ENCODE peak calls at places on chromosomes 12 and 14, in five cellular contexts. One of them, this sample, is unnamed.

GRCh38 chr14:69246331-69246730 is 13.6 kb upstream of the GALNT16 start:
- DNase-seq in HFFc6: no peak
- DNase-seq in kidney: no peak
- DNase-seq in Peyer's patch: no peak
- DNase-seq in M059J: no peak
- DNase-seq in this sample: no peak

GRCh38 chr12:127550271-127550670 is 716.7 kb upstream of the TMEM132C start:
- DNase-seq in HFFc6: peak; percentile 58
- DNase-seq in kidney: no peak
- DNase-seq in Peyer's patch: no peak
- DNase-seq in M059J: peak; percentile 90
- DNase-seq in this sample: no peak

GRCh38 chr14:74686324-74686723 is 26.6 kb downstream of the AREL1 start:
- DNase-seq in HFFc6: no peak
- DNase-seq in kidney: no peak
- DNase-seq in Peyer's patch: no peak
- DNase-seq in M059J: no peak
- DNase-seq in this sample: peak; percentile 12

GRCh38 chr14:75522224-75522764 is at the start of gene BATF:
- DNase-seq in HFFc6: no peak
- DNase-seq in kidney: no peak
- DNase-seq in Peyer's patch: peak; percentile 87
- DNase-seq in M059J: no peak
- DNase-seq in this sample: no peak

GRCh38 chr12:90216815-90217214 is 508.2 kb upstream of the ATP2B1 start:
- DNase-seq in HFFc6: no peak
- DNase-seq in kidney: no peak
- DNase-seq in Peyer's patch: no peak
- DNase-seq in M059J: peak; percentile 85
- DNase-seq in this sample: no peak

GRCh38 chr14:56342419-56342901 is 224.2 kb downstream of the PELI2 start:
- DNase-seq in HFFc6: peak; percentile 58
- DNase-seq in kidney: no peak
- DNase-seq in Peyer's patch: no peak
- DNase-seq in M059J: peak; percentile 61
- DNase-seq in this sample: no peak

GRCh38 chr14:95609398-95609990 is 74.6 kb downstream of the GLRX5 start:
- DNase-seq in HFFc6: peak; percentile 6
- DNase-seq in kidney: no peak
- DNase-seq in Peyer's patch: peak; percentile 18
- DNase-seq in M059J: peak; percentile 21
- DNase-seq in this sample: peak; percentile 36

GRCh38 chr12:51517316-51517715 is 73.7 kb upstream of the SCN8A start:
- DNase-seq in HFFc6: no peak
- DNase-seq in kidney: no peak
- DNase-seq in Peyer's patch: no peak
- DNase-seq in M059J: no peak
- DNase-seq in this sample: no peak

GRCh38 chr14:30211326-30211725 is 283.7 kb upstream of the PRKD1 start:
- DNase-seq in HFFc6: peak; percentile 27
- DNase-seq in kidney: no peak
- DNase-seq in Peyer's patch: no peak
- DNase-seq in M059J: peak; percentile 59
- DNase-seq in this sample: no peak

GRCh38 chr12:70646850-70647249 is 9.6 kb upstream of the PTPRB start:
- DNase-seq in HFFc6: peak; percentile 77
- DNase-seq in kidney: no peak
- DNase-seq in Peyer's patch: no peak
- DNase-seq in M059J: peak; percentile 80
- DNase-seq in this sample: no peak

GRCh38 chr14:91125801-91126200 is 11.9 kb downstream of the DGLUCY start:
- DNase-seq in HFFc6: no peak
- DNase-seq in kidney: no peak
- DNase-seq in Peyer's patch: no peak
- DNase-seq in M059J: no peak
- DNase-seq in this sample: no peak